ENCODE peak calls at places on chromosomes 1 and 21, in eight cellular contexts. E, F, N, H, B, Z, T and I are unnamed samples.

GRCh38 chr1:181987334-181987870 is 74.1 kb downstream of the ZNF648 start:
- DNase-seq in E (no peak), B (no peak), F (no peak), H (no peak), N (no peak), Z (no peak), T (no peak), I (no peak)

GRCh38 chr1:220874201-220874655 is 5.0 kb upstream of the HLX start:
- DNase-seq in T (no peak), E (no peak), F (peak; percentile 38), Z (peak; percentile 17), N (no peak), H (peak; percentile 58), B (peak; percentile 77), I (peak; percentile 76)

GRCh38 chr1:154129392-154129970 is 25.4 kb downstream of the NUP210L start:
- DNase-seq in N (no peak), E (no peak), H (no peak), Z (no peak), T (no peak), B (peak; percentile 20), F (peak; percentile 18), I (no peak)

GRCh38 chr1:245085508-245086095 is 69.2 kb upstream of the KIF26B start:
- DNase-seq in F (peak; percentile 97), B (peak; percentile 94), H (peak; percentile 94), E (no peak), Z (no peak), T (no peak), N (no peak), I (peak; percentile 91)

GRCh38 chr1:180232521-180233043 is 2.5 kb downstream of the LHX4 start:
- DNase-seq in B (no peak), E (no peak), F (no peak), N (no peak), T (no peak), Z (no peak), H (no peak), I (no peak)

GRCh38 chr1:85333186-85333585 is 56.8 kb upstream of the BCL10 start:
- DNase-seq in F (no peak), Z (no peak), E (no peak), T (no peak), B (no peak), N (no peak), H (no peak), I (no peak)

GRCh38 chr1:232239557-232240468 is 390.1 kb downstream of the SIPA1L2 start:
- DNase-seq in N (no peak), B (no peak), T (no peak), H (no peak), E (no peak), Z (peak; percentile 21), F (no peak), I (no peak)

GRCh38 chr1:1198423-1199140 is 7.8 kb downstream of the TNFRSF18 start:
- DNase-seq in T (no peak), N (no peak), Z (no peak), H (no peak), F (peak; percentile 25), B (no peak), E (no peak), I (no peak)

GRCh38 chr1:232901255-232901654 is 49.2 kb upstream of the NTPCR start:
- DNase-seq in E (no peak), N (no peak), B (no peak), T (no peak), Z (no peak), F (no peak), H (no peak), I (no peak)

GRCh38 chr1:62800825-62801306 is 16.9 kb downstream of the ATG4C start:
- DNase-seq in N (no peak), Z (no peak), E (no peak), F (peak; percentile 47), B (no peak), T (no peak), H (no peak), I (peak; percentile 10)

GRCh38 chr1:119732465-119733168 is 20.9 kb downstream of the PHGDH start:
- DNase-seq in N (no peak), E (no peak), H (no peak), F (no peak), T (no peak), B (no peak), Z (no peak), I (peak; percentile 6)

GRCh38 chr1:221294244-221294643 is 415.0 kb downstream of the HLX start:
- DNase-seq in N (no peak), T (no peak), Z (no peak), H (no peak), B (peak; percentile 81), F (no peak), E (no peak), I (peak; percentile 22)

GRCh38 chr1:33634806-33635205 is 162.4 kb downstream of the ZSCAN20 start:
- DNase-seq in E (no peak), H (no peak), N (peak; percentile 8), B (peak; percentile 33), Z (peak; percentile 1), T (no peak), F (peak; percentile 36), I (peak; percentile 20)

GRCh38 chr1:241591317-241591716 is 48.9 kb downstream of the CHML start:
- DNase-seq in B (peak; percentile 30), N (no peak), T (no peak), H (peak; percentile 77), E (no peak), F (peak; percentile 98), Z (no peak), I (no peak)

GRCh38 chr21:45267390-45267760 is 20.3 kb downstream of the POFUT2 start:
- DNase-seq in F (no peak), T (no peak), B (no peak), E (no peak), Z (no peak), N (no peak), H (no peak), I (no peak)

GRCh38 chr1:85091647-85092295 is 43.5 kb upstream of the MCOLN3 start:
- DNase-seq in N (peak; percentile 6), H (no peak), F (peak; percentile 29), E (no peak), T (no peak), Z (no peak), B (peak; percentile 31), I (no peak)

GRCh38 chr1:167770127-167770526 is 48.3 kb downstream of the MPZL1 start:
- DNase-seq in B (no peak), E (no peak), N (no peak), T (no peak), Z (peak; percentile 59), H (no peak), F (no peak), I (no peak)

GRCh38 chr21:37763298-37763697 is 153.0 kb downstream of the KCNJ6 start:
- DNase-seq in N (no peak), H (no peak), B (no peak), F (no peak), E (no peak), Z (no peak), T (no peak), I (no peak)

GRCh38 chr1:10253755-10254154 is 43.4 kb downstream of the KIF1B start:
- DNase-seq in H (peak; percentile 43), B (peak; percentile 84), T (no peak), Z (no peak), F (peak; percentile 85), E (no peak), N (no peak), I (peak; percentile 81)

GRCh38 chr1:201383647-201384405 is 6.3 kb upstream of the TNNT2 start:
- DNase-seq in Z (peak; percentile 89), T (no peak), N (no peak), E (no peak), H (peak; percentile 70), B (peak; percentile 82), F (peak; percentile 85), I (peak; percentile 56)

GRCh38 chr1:43878440-43878839 is 55.2 kb upstream of the ARTN start:
- DNase-seq in H (no peak), E (no peak), Z (no peak), F (peak; percentile 41), B (no peak), T (no peak), N (no peak), I (no peak)

GRCh38 chr1:162649606-162650005 is 17.3 kb downstream of the DDR2 start:
- DNase-seq in T (no peak), H (no peak), B (no peak), E (no peak), N (no peak), F (no peak), Z (no peak), I (no peak)

GRCh38 chr1:91806777-91807700 is 78.9 kb downstream of the TGFBR3 start:
- DNase-seq in B (peak; percentile 88), N (no peak), F (peak; percentile 47), Z (no peak), E (no peak), H (no peak), T (no peak), I (peak; percentile 96)

GRCh38 chr1:155297431-155297830 is 3.8 kb downstream of the PKLR start:
- DNase-seq in H (no peak), B (no peak), T (no peak), F (no peak), E (no peak), N (no peak), Z (no peak), I (no peak)

GRCh38 chr21:26655466-26655865 is 82.4 kb upstream of the CYYR1 start:
- DNase-seq in E (no peak), H (no peak), N (no peak), T (no peak), Z (no peak), F (no peak), B (no peak), I (no peak)

GRCh38 chr1:7491089-7491817 is 279.8 kb upstream of the VAMP3 start:
- DNase-seq in F (peak; percentile 93), N (no peak), T (no peak), H (peak; percentile 8), Z (peak; percentile 83), B (peak; percentile 24), E (no peak), I (peak; percentile 44)

GRCh38 chr1:54557956-54558355 is 9.9 kb downstream of the ACOT11 start:
- DNase-seq in N (no peak), B (no peak), T (no peak), E (no peak), H (no peak), F (no peak), Z (no peak), I (no peak)

GRCh38 chr1:92317836-92318493 is 19.1 kb downstream of the RPAP2 start:
- DNase-seq in Z (no peak), F (no peak), E (no peak), N (no peak), T (no peak), H (no peak), B (peak; percentile 12), I (peak; percentile 29)

GRCh38 chr1:211352465-211352864 is 25.8 kb downstream of the TRAF5 start:
- DNase-seq in H (no peak), T (no peak), B (no peak), E (no peak), Z (no peak), N (no peak), F (no peak), I (no peak)

GRCh38 chr1:64933296-64934070 is 32.9 kb downstream of the JAK1 start:
- DNase-seq in H (peak; percentile 60), F (peak; percentile 92), T (no peak), N (no peak), Z (no peak), B (peak; percentile 99), E (no peak), I (peak; percentile 98)